ENCODE peak calls at places on chromosome 18, in ten cellular contexts. G, Z, A, E, S, P, X, Q, K and M are unnamed samples.

GRCh38 chr18:57839942-57840381 is 36.8 kb upstream of the ATP8B1 start:
- DNase-seq in A (no peak), S (no peak), Q (no peak), G (no peak), P (no peak), X (no peak), E (no peak), K (no peak), Z (peak), M (peak)

GRCh38 chr18:23495723-23496440 is 7.4 kb upstream of the RMC1 start:
- DNase-seq in A (no peak), X (no peak), E (no peak), G (no peak), S (peak), Z (no peak), Q (no peak), P (no peak), K (no peak), M (no peak)

GRCh38 chr18:23798824-23799223 is 109.6 kb downstream of the LAMA3 start:
- DNase-seq in K (no peak), Q (no peak), P (no peak), Z (no peak), X (no peak), G (no peak), A (no peak), E (no peak), S (no peak), M (no peak)

GRCh38 chr18:76922107-76922506 is 99.8 kb downstream of the ZNF236 start:
- DNase-seq in P (peak), Q (peak), S (peak), K (peak), G (peak), Z (peak), X (peak), A (peak), E (peak), M (peak)

GRCh38 chr18:33594799-33595198 is 16.8 kb downstream of the ASXL3 start:
- DNase-seq in E (no peak), K (no peak), S (no peak), Q (no peak), A (no peak), P (no peak), G (no peak), X (no peak), Z (no peak), M (no peak)

GRCh38 chr18:74625157-74625556 is 27.5 kb downstream of the ZNF407 start:
- DNase-seq in X (no peak), Q (no peak), K (no peak), Z (no peak), G (no peak), E (no peak), A (no peak), S (no peak), P (no peak), M (no peak)

GRCh38 chr18:31248783-31249521 is 69.0 kb upstream of the DSG1 start:
- DNase-seq in A (no peak), Z (peak), E (no peak), Q (no peak), K (no peak), S (no peak), P (no peak), X (no peak), G (no peak), M (no peak)

GRCh38 chr18:71707400-71707799 is 836.7 kb downstream of the CBLN2 start:
- DNase-seq in E (no peak), G (no peak), Z (no peak), Q (no peak), K (no peak), X (peak), S (no peak), A (no peak), P (no peak), M (peak)

GRCh38 chr18:44473394-44474066 is 207.2 kb upstream of the SETBP1 start:
- DNase-seq in A (no peak), E (no peak), K (no peak), P (no peak), X (no peak), G (no peak), S (no peak), Z (no peak), Q (no peak), M (no peak)

GRCh38 chr18:13653746-13654455 is 72.5 kb downstream of the FAM210A start:
- DNase-seq in Z (no peak), G (no peak), S (peak), E (no peak), Q (no peak), K (no peak), A (no peak), X (no peak), P (no peak), M (no peak)

GRCh38 chr18:24006731-24007308 is 7.7 kb upstream of the TTC39C start:
- DNase-seq in S (no peak), P (no peak), X (no peak), A (no peak), Z (no peak), G (no peak), Q (no peak), E (no peak), K (no peak), M (no peak)

GRCh38 chr18:9135912-9136314 is 668 bp upstream of the ANKRD12 start:
- DNase-seq in Q (peak), Z (peak), G (no peak), X (peak), A (no peak), E (no peak), K (peak), P (no peak), S (peak), M (peak)

GRCh38 chr18:42365550-42365949 is 410.5 kb downstream of the PIK3C3 start:
- DNase-seq in S (peak), P (no peak), X (no peak), A (no peak), E (no peak), K (no peak), Z (no peak), G (no peak), Q (no peak), M (no peak)

GRCh38 chr18:2009957-2010697 is 561.2 kb downstream of the METTL4 start:
- DNase-seq in X (no peak), Q (no peak), A (no peak), E (no peak), P (no peak), Z (no peak), K (no peak), G (no peak), S (no peak), M (peak)

GRCh38 chr18:74281011-74281638 is 10.6 kb downstream of the CYB5A start:
- DNase-seq in P (no peak), A (no peak), Z (no peak), G (no peak), K (no peak), S (peak), X (no peak), E (no peak), Q (no peak), M (no peak)

GRCh38 chr18:24234330-24234729 is 95.5 kb downstream of the CABYR start:
- DNase-seq in X (no peak), K (no peak), Q (no peak), E (no peak), Z (peak), S (no peak), P (no peak), A (no peak), G (no peak), M (peak)

GRCh38 chr18:76808561-76808960 is 13.8 kb upstream of the ZNF236 start:
- DNase-seq in K (no peak), E (no peak), Q (no peak), A (no peak), P (no peak), X (no peak), S (no peak), Z (no peak), G (no peak), M (no peak)

GRCh38 chr18:79756143-79756500 is 41.6 kb upstream of the KCNG2 start:
- DNase-seq in G (no peak), K (no peak), A (no peak), P (no peak), Q (no peak), S (no peak), Z (no peak), X (no peak), E (no peak), M (no peak)

GRCh38 chr18:49447810-49448745 is 12.4 kb downstream of the DYM start:
- DNase-seq in Z (peak), S (peak), E (no peak), P (peak), K (peak), X (peak), Q (no peak), G (peak), A (peak), M (peak)

GRCh38 chr18:66328280-66328947 is 275.5 kb downstream of the CDH19 start:
- DNase-seq in Q (no peak), K (no peak), A (no peak), S (no peak), G (no peak), E (no peak), P (no peak), X (no peak), Z (no peak), M (no peak)

GRCh38 chr18:12001400-12001799 is 20.1 kb downstream of the IMPA2 start:
- DNase-seq in X (no peak), E (no peak), Z (no peak), K (no peak), S (no peak), Q (no peak), P (no peak), G (no peak), A (no peak), M (no peak)

GRCh38 chr18:49562481-49563129 is 748 bp downstream of the LIPG start:
- DNase-seq in A (no peak), X (no peak), K (peak), P (no peak), S (no peak), Z (peak), Q (no peak), G (no peak), E (no peak), M (no peak)

GRCh38 chr18:55706893-55707292 is 118.9 kb upstream of the TCF4 start:
- DNase-seq in A (no peak), K (no peak), X (peak), Q (no peak), S (no peak), E (no peak), G (no peak), Z (peak), P (no peak), M (peak)

GRCh38 chr18:56933472-56933871 is 213.4 kb upstream of the BOD1L2 start:
- DNase-seq in S (no peak), P (no peak), Q (no peak), X (no peak), A (no peak), K (no peak), G (no peak), Z (no peak), E (no peak), M (no peak)

GRCh38 chr18:12366379-12366778 is 10.6 kb downstream of the AFG3L2 start:
- DNase-seq in Q (no peak), G (no peak), E (no peak), A (no peak), X (no peak), S (no peak), P (no peak), Z (no peak), K (no peak), M (no peak)

GRCh38 chr18:63869851-63870250 is 17.7 kb upstream of the SERPINB2 start:
- DNase-seq in A (no peak), X (no peak), Z (peak), P (no peak), E (no peak), K (no peak), S (no peak), Q (no peak), G (no peak), M (no peak)

GRCh38 chr18:25187582-25188291 is 164.2 kb downstream of the ZNF521 start:
- DNase-seq in A (no peak), G (no peak), Q (no peak), P (no peak), S (peak), X (no peak), K (no peak), E (no peak), Z (no peak), M (no peak)

GRCh38 chr18:46226461-46226860 is 122.3 kb downstream of the HAUS1 start:
- DNase-seq in E (no peak), Z (peak), X (no peak), P (no peak), K (no peak), G (no peak), S (no peak), A (no peak), Q (no peak), M (peak)

GRCh38 chr18:77622009-77622692 is 372.5 kb downstream of the GALR1 start:
- DNase-seq in A (no peak), K (no peak), P (no peak), Q (no peak), S (no peak), E (no peak), G (no peak), Z (peak), X (no peak), M (no peak)

GRCh38 chr18:49548266-49548665 is 13.6 kb upstream of the LIPG start:
- DNase-seq in K (no peak), P (no peak), X (no peak), G (no peak), S (no peak), E (no peak), A (no peak), Q (no peak), Z (peak), M (peak)

GRCh38 chr18:79275992-79276391 is 119.7 kb upstream of the NFATC1 start:
- DNase-seq in Z (peak), P (no peak), K (no peak), G (no peak), X (no peak), S (no peak), E (no peak), Q (no peak), A (no peak), M (peak)

GRCh38 chr18:61764381-61764780 is 128.4 kb downstream of the RNF152 start:
- DNase-seq in X (peak), K (no peak), E (no peak), Z (no peak), Q (no peak), G (no peak), S (no peak), A (no peak), P (no peak), M (no peak)

GRCh38 chr18:35371412-35372195 is 5.5 kb downstream of the ZNF396 start:
- DNase-seq in P (no peak), Z (peak), K (no peak), A (no peak), G (no peak), X (no peak), S (no peak), E (no peak), Q (no peak), M (peak)

GRCh38 chr18:48230459-48231113 is 178.6 kb downstream of the ZBTB7C start:
- DNase-seq in A (no peak), P (no peak), S (peak), Z (peak), Q (no peak), K (peak), E (no peak), G (peak), X (peak), M (peak)

GRCh38 chr18:62939433-62939832 is 224.1 kb downstream of the PHLPP1 start:
- DNase-seq in P (no peak), E (no peak), G (no peak), S (no peak), X (peak), Q (no peak), K (no peak), Z (no peak), A (no peak), M (no peak)

GRCh38 chr18:5420909-5421308 is 122.9 kb downstream of the EPB41L3 start:
- DNase-seq in S (no peak), P (no peak), A (no peak), K (no peak), X (no peak), Z (no peak), Q (no peak), G (no peak), E (no peak), M (no peak)